ENCODE peak calls at places on chromosomes 11 and 22, in nine cellular contexts. G is cardiac muscle cell; E is tibial nerve; M is mucosa of descending colon; D is tibial artery; B is heart left ventricle; A is NT2/D1; N is AG04450; F is CD8-positive, alpha-beta T cell. K is an unnamed sample.

GRCh38 chr11:1864216-1864615 is 11.3 kb downstream of the LSP1 start:
- DNase-seq in G (no peak), E (no peak), M (peak; percentile 47), D (no peak), B (peak; percentile 70), A (no peak), N (no peak), F (no peak), K (no peak)

GRCh38 chr22:36913431-36914382 is at the start of gene CSF2RB:
- DNase-seq in G (no peak), E (peak; percentile 34), M (peak; percentile 74), D (peak; percentile 70), B (peak; percentile 76), A (no peak), N (no peak), F (no peak), K (no peak)

GRCh38 chr22:16866167-16866566 is 41.0 kb upstream of the XKR3 start:
- DNase-seq in G (no peak), E (no peak), M (no peak), D (no peak), B (no peak), A (no peak), N (no peak), F (no peak), K (no peak)

GRCh38 chr11:34345012-34345804 is 12.6 kb downstream of the ABTB2 start:
- DNase-seq in G (no peak), E (peak; percentile 30), M (no peak), D (no peak), B (no peak), A (no peak), N (no peak), F (no peak), K (no peak)

GRCh38 chr11:74182635-74183034 is 11.5 kb downstream of the PPME1 start:
- DNase-seq in G (no peak), E (no peak), M (no peak), D (no peak), B (no peak), A (no peak), N (no peak), F (no peak), K (no peak)

GRCh38 chr11:115390441-115390840 is 113.8 kb downstream of the CADM1 start:
- DNase-seq in G (no peak), E (no peak), M (no peak), D (no peak), B (no peak), A (peak; percentile 20), N (no peak), F (no peak), K (no peak)

GRCh38 chr22:40281717-40282116 is 64.6 kb upstream of the ADSL start:
- DNase-seq in G (no peak), E (no peak), M (no peak), D (no peak), B (no peak), A (no peak), N (no peak), F (no peak), K (no peak)

GRCh38 chr11:107271425-107271824 is 186.2 kb downstream of the CWF19L2 start:
- DNase-seq in G (no peak), E (no peak), M (no peak), D (no peak), B (no peak), A (no peak), N (no peak), F (no peak), K (no peak)

GRCh38 chr11:19978668-19979518 is 181.4 kb downstream of the DBX1 start:
- DNase-seq in G (no peak), E (no peak), M (no peak), D (no peak), B (no peak), A (no peak), N (peak; percentile 65), F (no peak), K (no peak)

GRCh38 chr22:32917577-32918375 is 116.3 kb downstream of the TIMP3 start:
- DNase-seq in G (peak; percentile 29), E (no peak), M (no peak), D (no peak), B (no peak), A (no peak), N (no peak), F (no peak), K (no peak)

GRCh38 chr11:72003776-72004171 is 5.1 kb downstream of the IL18BP start:
- DNase-seq in G (no peak), E (no peak), M (no peak), D (peak; percentile 65), B (no peak), A (no peak), N (no peak), F (no peak), K (no peak)

GRCh38 chr11:75072582-75072981 is 24.1 kb downstream of the OR2AT4 start:
- DNase-seq in G (no peak), E (no peak), M (no peak), D (no peak), B (no peak), A (peak; percentile 56), N (no peak), F (no peak), K (no peak)

GRCh38 chr22:44351685-44352377 is 39.1 kb upstream of the SHISAL1 start:
- DNase-seq in G (peak; percentile 42), E (no peak), M (peak; percentile 44), D (no peak), B (no peak), A (peak; percentile 57), N (peak; percentile 86), F (no peak), K (no peak)

GRCh38 chr11:92939305-92939704 is 30.1 kb upstream of the MTNR1B start:
- DNase-seq in G (no peak), E (no peak), M (no peak), D (no peak), B (no peak), A (no peak), N (no peak), F (no peak), K (no peak)

GRCh38 chr11:41714101-41714500 is 254.6 kb upstream of the LRRC4C start:
- DNase-seq in G (no peak), E (no peak), M (no peak), D (no peak), B (no peak), A (peak; percentile 51), N (no peak), F (no peak), K (no peak)

DNA sequence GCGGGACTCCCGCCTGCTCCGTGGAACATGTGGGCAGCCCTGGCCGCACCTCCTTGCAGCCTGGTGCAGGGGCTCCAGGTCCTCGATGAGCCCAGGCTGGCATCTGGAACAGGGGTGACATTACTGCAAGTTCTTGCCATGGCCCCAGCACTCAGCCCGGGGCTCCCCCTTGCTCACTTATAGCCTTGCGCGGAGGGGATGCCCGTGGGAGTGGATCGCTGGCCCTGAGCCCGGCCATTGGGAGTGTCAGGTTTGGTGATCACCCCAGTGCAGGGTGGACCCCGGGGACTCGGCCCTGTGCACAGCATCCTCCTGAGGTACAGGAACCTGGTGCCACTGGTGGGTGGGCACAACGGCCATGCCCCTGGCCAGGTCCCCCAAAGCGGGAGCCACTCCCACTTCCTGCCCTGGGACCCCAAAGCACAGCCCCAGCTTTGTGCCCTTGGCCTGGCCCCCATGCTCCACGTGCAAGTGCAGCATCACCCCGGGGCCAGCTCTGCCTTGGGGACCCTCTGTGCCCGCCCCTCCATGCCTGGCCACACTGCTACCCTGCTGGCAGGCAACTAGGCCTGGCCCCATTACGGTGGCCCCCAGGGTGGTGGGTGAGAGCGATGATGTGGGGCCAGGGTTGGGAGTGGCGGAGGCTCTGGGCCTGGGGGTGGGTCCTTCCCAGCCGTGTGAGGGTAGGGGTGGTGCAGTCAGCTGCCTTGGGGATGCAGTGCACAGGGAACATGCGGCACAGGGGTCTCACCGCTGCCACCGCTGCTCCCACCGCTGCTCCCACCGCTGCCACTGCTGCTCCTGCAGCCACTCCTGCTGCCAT is 439.8 kb downstream of the TBC1D22A start:
- DNase-seq in G (no peak), E (no peak), M (no peak), D (no peak), B (peak; percentile 57), A (no peak), N (no peak), F (no peak), K (no peak)
- H3K9me3 ChIP-seq in G (no peaks in the 10 kb centered on the region), E (no peaks in the 10 kb centered on the region), M (no peaks in the 10 kb centered on the region), D (no peaks in the 10 kb centered on the region), B (no peaks in the 10 kb centered on the region), A (no peaks in the 10 kb centered on the region), N (no peaks in the 10 kb centered on the region), F (no peaks in the 10 kb centered on the region), K (no peaks in the 10 kb centered on the region)

GRCh38 chr22:47266329-47266728 is 503.9 kb downstream of the TBC1D22A start:
- DNase-seq in G (no peak), E (no peak), M (no peak), D (peak; percentile 21), B (no peak), A (no peak), N (no peak), F (no peak), K (no peak)

GRCh38 chr22:47269689-47270088 is 507.2 kb downstream of the TBC1D22A start:
- DNase-seq in G (no peak), E (no peak), M (no peak), D (no peak), B (no peak), A (no peak), N (no peak), F (no peak), K (no peak)

GRCh38 chr22:47270463-47271135 is 508.1 kb downstream of the TBC1D22A start:
- DNase-seq in G (no peak), E (no peak), M (no peak), D (no peak), B (no peak), A (no peak), N (no peak), F (no peak), K (no peak)

GRCh38 chr22:47267531-47268282 is 505.3 kb downstream of the TBC1D22A start:
- DNase-seq in G (no peak), E (no peak), M (no peak), D (peak; percentile 20), B (no peak), A (no peak), N (no peak), F (no peak), K (no peak)
- H3K9me3 ChIP-seq in G (peaks cover 3% of the 10 kb centered on the region), E (peaks cover 23% of the 10 kb centered on the region), M (no peaks in the 10 kb centered on the region), D (peaks cover 9% of the 10 kb centered on the region), B (no peaks in the 10 kb centered on the region), A (peaks cover 8% of the 10 kb centered on the region), N (peaks cover 7% of the 10 kb centered on the region), F (no peaks in the 10 kb centered on the region), K (no peaks in the 10 kb centered on the region)

GRCh38 chr22:49878206-49878605 is 24.6 kb downstream of the ZBED4 start:
- DNase-seq in G (no peak), E (no peak), M (no peak), D (no peak), B (no peak), A (no peak), N (no peak), F (no peak), K (no peak)
- H3K9me3 ChIP-seq in G (no peaks in the 10 kb centered on the region), E (peaks cover 27% of the 10 kb centered on the region), M (no peaks in the 10 kb centered on the region), D (peaks cover 21% of the 10 kb centered on the region), B (no peaks in the 10 kb centered on the region), A (no peaks in the 10 kb centered on the region), N (peaks cover 13% of the 10 kb centered on the region), F (no peaks in the 10 kb centered on the region), K (no peaks in the 10 kb centered on the region)

DNA sequence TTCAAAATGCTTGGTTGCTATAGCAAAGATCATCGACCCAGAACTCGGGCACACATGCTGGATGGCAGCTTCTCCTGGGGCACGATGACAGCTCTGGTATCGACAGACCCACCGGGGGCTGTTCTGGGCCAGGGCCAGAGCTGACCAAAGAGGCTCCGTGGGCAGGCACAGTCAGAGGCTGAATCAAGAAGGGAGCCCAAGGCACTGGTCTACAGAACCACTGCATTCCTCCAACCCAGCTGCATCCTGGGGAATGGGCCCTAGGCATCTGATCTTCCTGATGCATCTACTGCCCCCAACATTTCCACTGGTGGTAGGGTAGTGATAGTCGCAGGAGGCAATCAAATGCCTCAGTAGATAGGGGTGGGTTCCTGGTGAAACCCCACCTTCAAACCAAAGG is 470.3 kb downstream of the TBC1D22A start:
- DNase-seq in G (no peak), E (no peak), M (no peak), D (no peak), B (no peak), A (no peak), N (no peak), F (no peak), K (no peak)
- H3K9me3 ChIP-seq in G (peaks cover 4% of the 10 kb centered on the region), E (peaks cover 21% of the 10 kb centered on the region), M (peaks cover 2% of the 10 kb centered on the region), D (peaks cover 19% of the 10 kb centered on the region), B (no peaks in the 10 kb centered on the region), A (peaks cover 17% of the 10 kb centered on the region), N (peaks cover 15% of the 10 kb centered on the region), F (no peaks in the 10 kb centered on the region), K (peaks cover 4% of the 10 kb centered on the region)